ENCODE peak calls at places on chromosome 14, in six cellular contexts. N, C, G, O, S and A are unnamed samples.

GRCh38 chr14:69675877-69676416 is 64.6 kb downstream of the SUSD6 start:
- DNase-seq in N (no peak), S (no peak), O (no peak), C (no peak), G (no peak), A (no peak)

GRCh38 chr14:23185046-23185445 is 1.6 kb upstream of the SLC7A8 start:
- DNase-seq in N (no peak), G (no peak), S (no peak), C (no peak), O (no peak), A (no peak)

GRCh38 chr14:26702721-26703250 is 105.0 kb upstream of the NOVA1 start:
- DNase-seq in N (no peak), C (no peak), G (no peak), O (no peak), S (peak), A (no peak)

GRCh38 chr14:52265248-52265647 is 2.2 kb upstream of the PTGDR start:
- DNase-seq in N (no peak), G (peak), O (no peak), S (no peak), C (no peak), A (no peak)

GRCh38 chr14:90408713-90409112 is 11.9 kb downstream of the CALM1 start:
- DNase-seq in S (no peak), G (no peak), O (no peak), N (no peak), C (no peak), A (no peak)

GRCh38 chr14:39175445-39176262 is 600 bp downstream of the PNN start:
- DNase-seq in N (peak), O (peak), S (peak), C (peak), G (peak), A (no peak)

GRCh38 chr14:46432516-46432915 is 219.1 kb downstream of the RPL10L start:
- DNase-seq in C (no peak), O (no peak), N (no peak), S (no peak), G (no peak), A (no peak)

GRCh38 chr14:61147898-61148549 is 133.1 kb downstream of the TMEM30B start:
- DNase-seq in O (peak), G (no peak), N (no peak), C (peak), S (peak), A (peak)

GRCh38 chr14:33602396-33602795 is 348.5 kb downstream of the EGLN3 start:
- DNase-seq in G (no peak), C (no peak), S (peak), O (no peak), N (no peak), A (no peak)

GRCh38 chr14:99566009-99566389 is 38.0 kb downstream of the CCDC85C start:
- DNase-seq in G (no peak), O (no peak), N (no peak), C (no peak), S (no peak), A (no peak)

GRCh38 chr14:99564256-99564902 is 39.6 kb downstream of the CCDC85C start:
- DNase-seq in S (peak), N (no peak), C (peak), G (no peak), O (no peak), A (peak)

GRCh38 chr14:99564903-99565259 is 39.1 kb downstream of the CCDC85C start:
- DNase-seq in C (no peak), S (no peak), O (no peak), N (no peak), G (no peak), A (no peak)

GRCh38 chr14:99566390-99567354 is 37.3 kb downstream of the CCDC85C start:
- DNase-seq in S (no peak), O (no peak), G (no peak), C (no peak), N (no peak), A (no peak)

DNA sequence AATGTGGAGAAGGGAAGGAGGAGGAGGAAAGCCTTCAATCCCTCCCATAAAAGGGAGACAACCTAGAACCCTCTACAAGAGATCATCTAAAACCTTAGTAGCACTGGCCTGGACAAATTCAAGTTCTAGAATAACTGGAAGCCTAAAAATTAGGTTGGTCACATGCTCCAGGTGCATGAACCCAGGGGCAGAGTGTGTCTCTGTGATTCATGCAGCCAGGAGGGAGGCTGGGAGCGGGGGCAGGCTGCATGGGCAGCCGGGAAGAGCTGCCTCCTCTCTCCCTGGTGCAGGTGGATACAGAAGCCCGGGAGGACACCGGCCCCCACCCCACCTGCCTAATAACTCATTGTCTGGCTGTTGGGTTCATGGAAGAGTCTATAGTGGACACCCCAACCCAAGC is 38.6 kb downstream of the CCDC85C start:
- DNase-seq in S (no peak), C (no peak), G (no peak), O (no peak), N (no peak), A (no peak)
- TF ChIP-seq CTCF in S (no peak), C (no peak), G (no peak), O (no peak), N (no peak), A (no peak)

DNA sequence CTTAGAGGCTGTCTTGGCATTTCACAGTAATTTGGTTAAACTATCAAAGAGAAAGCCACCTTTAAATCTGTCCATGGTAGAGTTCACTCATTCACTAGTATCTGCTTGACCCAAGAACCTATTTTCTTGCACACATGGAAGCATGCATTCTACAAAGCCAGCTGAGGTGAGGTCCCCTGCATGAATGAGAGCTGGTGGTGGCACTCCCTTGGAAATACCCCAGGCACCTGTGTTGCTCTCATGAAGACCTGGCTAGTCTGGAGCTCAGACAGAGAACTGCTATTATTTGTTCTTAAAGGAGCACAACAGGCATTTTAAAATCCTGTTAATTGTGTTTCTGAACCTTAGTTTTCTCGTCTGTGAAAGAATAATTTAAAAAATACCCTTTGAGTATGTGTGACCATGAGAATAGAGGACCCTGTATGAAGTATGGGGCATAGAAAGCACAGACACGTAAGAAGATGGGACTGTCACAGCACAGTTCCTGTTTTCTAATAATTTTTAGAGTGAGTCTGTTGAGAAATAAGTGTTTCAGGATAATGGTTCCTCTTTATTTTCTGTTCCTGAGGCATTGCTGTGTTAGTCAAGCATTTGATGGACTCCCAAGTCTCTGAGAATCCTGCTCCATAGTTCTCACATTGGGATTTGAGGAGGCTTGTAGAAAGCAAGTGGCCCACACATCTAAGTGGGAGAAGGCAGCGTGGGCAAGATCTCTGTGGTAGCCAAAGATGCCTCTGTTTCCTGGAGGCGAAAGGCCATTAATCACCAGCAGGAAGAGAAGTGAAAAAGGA is 10.9 kb downstream of the RGS6 start:
- DNase-seq in S (no peak), O (no peak), N (no peak), C (no peak), G (no peak), A (no peak)
- TF ChIP-seq CTCF in S (no peak), O (no peak), N (no peak), C (no peak), G (no peak), A (no peak)

DNA sequence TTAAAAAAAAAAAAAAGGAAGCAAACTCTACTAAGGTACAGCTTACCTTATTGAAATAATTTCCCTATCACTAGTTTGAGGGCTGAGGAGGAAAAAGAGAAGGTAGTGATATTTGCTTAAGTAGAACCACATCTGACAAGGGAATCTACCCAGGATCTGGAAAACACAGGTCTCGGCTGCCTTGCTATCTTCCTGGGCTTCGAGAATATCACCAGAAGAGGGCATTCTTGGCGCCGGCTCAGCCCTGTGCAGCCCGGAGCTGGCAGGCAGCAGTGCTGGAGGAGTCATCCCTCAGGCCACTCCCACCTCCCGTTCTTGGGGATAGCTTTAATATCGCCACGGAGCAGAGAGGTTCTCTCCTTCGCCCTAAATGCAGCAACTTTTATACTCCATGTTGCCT is 1181.2 kb downstream of the VRK1 start:
- DNase-seq in G (peak), S (peak), C (peak), O (peak), N (no peak), A (peak)
- TF ChIP-seq CTCF in G (no peak), S (peak), C (peak), O (no peak), N (no peak), A (peak)

GRCh38 chr14:104651876-104652260 is 37.5 kb upstream of the INF2 start:
- DNase-seq in O (no peak), G (no peak), C (no peak), N (no peak), S (no peak), A (no peak)
- TF ChIP-seq CTCF in O (no peak), G (no peak), C (no peak), N (no peak), S (no peak), A (peak)

DNA sequence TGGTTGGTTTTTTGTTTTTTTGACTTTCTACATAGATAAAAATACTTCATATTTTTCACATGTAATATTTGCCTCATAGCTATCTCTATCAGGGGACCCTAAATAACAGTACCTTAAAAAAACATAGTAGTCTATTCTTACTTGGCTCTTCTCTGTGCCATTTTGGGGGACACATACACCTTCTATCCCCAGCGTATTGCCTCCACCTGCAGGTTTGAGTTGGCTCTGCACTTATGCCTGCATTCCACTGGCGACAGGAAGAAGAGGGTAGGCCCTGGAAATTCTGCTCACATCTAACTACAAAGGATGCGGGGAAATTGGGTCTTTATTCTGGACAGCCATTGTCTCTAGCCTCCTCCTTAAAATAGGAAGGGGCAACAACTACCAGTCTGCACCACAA is 13.8 kb upstream of the IFI27L2 start:
- DNase-seq in S (no peak), G (peak), N (peak), C (no peak), O (no peak), A (no peak)
- TF ChIP-seq CTCF in S (peak), G (peak), N (peak), C (peak), O (no peak), A (peak)

DNA sequence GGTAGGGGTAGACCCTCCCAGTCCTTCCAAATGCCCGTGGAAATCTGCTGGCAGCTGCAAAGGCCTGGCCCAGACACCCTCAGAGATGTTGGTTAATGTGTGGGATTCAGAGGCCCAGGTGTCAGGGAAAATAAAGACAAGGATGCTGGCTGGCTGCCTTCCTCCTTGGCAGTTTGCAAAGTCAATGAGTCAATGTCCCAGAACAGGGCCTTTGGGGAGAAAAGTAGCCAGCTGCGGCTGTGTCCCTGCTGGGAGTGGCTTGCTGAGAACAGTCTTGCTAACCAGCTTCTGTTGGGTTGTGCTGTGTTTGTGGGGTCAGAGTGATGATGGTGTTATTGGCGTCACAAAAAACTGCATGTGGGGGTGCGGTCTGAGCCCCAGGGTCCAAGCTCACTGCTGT is 29.2 kb downstream of the GLRX5 start:
- DNase-seq in C (peak), N (no peak), O (no peak), G (no peak), S (peak), A (no peak)
- TF ChIP-seq CTCF in C (no peak), N (no peak), O (no peak), G (no peak), S (no peak), A (no peak)

DNA sequence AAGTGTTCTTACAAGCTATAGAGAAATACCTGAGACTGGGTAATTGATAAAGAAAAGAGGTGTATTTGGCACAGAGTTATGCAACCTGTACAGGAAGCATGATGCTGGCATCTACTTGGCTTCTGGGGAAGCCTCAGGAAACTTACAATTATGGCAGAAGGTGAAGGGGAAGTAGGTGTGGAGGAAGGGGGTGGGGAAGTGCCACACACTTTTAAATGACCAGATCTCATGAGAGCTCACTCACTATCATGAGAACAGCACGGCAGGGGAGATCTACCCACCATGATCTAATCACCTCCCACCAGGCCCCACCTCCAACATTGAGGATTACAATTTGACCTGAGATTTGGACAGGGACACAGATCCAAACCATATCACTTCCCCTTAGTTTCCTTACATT is 32.8 kb downstream of the TSHR start:
- DNase-seq in S (no peak), O (no peak), G (no peak), C (no peak), N (no peak), A (no peak)
- TF ChIP-seq CTCF in S (no peak), O (no peak), G (no peak), C (no peak), N (no peak), A (no peak)

GRCh38 chr14:92670177-92670576 is 78.2 kb downstream of the LGMN start:
- DNase-seq in S (peak), C (peak), O (no peak), N (peak), G (no peak), A (peak)
- TF ChIP-seq CTCF in S (no peak), C (peak), O (no peak), N (peak), G (no peak), A (peak)